ENCODE peak calls at places on chromosomes 5 and 9, in four cellular contexts. L is K562, C is HL-60, R is GM12878. V is an unnamed sample.

GRCh38 chr9:74132986-74133385 is 364.1 kb upstream of the RORB start:
- DNase-seq in L (no peak), C (no peak), R (no peak), V (no peak)

GRCh38 chr9:4515958-4516375 is 25.7 kb downstream of the SLC1A1 start:
- DNase-seq in C (no peak), R (peak), L (no peak), V (no peak)

GRCh38 chr9:4666042-4666699 is at the start of gene SPATA6L:
- DNase-seq in R (no peak), L (no peak), C (peak), V (no peak)

GRCh38 chr9:89952401-89952800 is 347.6 kb downstream of the GADD45G start:
- DNase-seq in L (no peak), C (no peak), R (no peak), V (no peak)

GRCh38 chr5:132069561-132069960 is 4.0 kb upstream of the CSF2 start:
- DNase-seq in C (peak), L (no peak), R (no peak), V (no peak)

GRCh38 chr5:57735754-57736153 is 253.1 kb upstream of the ACTBL2 start:
- DNase-seq in C (no peak), R (no peak), L (no peak), V (no peak)

GRCh38 chr5:145943674-145944121 is 7.3 kb downstream of the SH3RF2 start:
- DNase-seq in L (no peak), R (no peak), C (peak), V (no peak)

GRCh38 chr9:121292051-121292450 is 24.1 kb downstream of the GSN start:
- DNase-seq in C (no peak), L (no peak), R (no peak), V (no peak)

GRCh38 chr9:36152741-36153438 is 16.3 kb upstream of the CCIN start:
- DNase-seq in C (no peak), R (no peak), L (no peak), V (no peak)

GRCh38 chr5:143376911-143377838 is 26.3 kb downstream of the NR3C1 start:
- DNase-seq in C (no peak), L (no peak), R (no peak), V (no peak)

GRCh38 chr5:36638056-36638455 is 31.6 kb downstream of the SLC1A3 start:
- DNase-seq in C (no peak), L (no peak), R (no peak), V (no peak)

GRCh38 chr9:75185585-75186170 is 97.4 kb downstream of the OSTF1 start:
- DNase-seq in L (peak), R (no peak), C (no peak), V (no peak)

DNA sequence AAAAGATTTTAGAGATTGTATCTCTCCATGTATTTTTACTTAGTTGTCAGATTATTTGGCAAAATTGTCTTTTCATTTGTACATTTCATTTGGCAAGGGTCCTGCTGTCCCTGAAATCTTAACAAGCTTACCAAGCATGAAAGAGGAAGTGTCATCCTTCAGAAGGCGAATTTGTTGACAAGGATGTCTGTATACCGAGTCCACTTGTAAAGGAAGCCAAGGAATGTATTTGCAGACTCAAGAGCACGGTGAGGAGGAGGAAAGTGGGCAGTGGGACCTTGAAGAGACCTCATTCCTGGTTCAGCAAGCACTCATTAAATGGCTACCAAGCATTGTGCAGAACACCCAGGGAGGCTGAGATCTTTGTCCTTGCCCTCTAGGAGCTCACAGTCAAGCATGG is 7.5 kb upstream of the OTULINL start:
- DNase-seq in R (no peak), L (no peak), C (no peak), V (no peak)
- TF ChIP-seq SPI1 in R (peak), L (peak), C (peak), V (peak)

GRCh38 chr5:141692919-141693848 is 11.2 kb upstream of the ARAP3 start:
- DNase-seq in L (peak), C (no peak), R (no peak), V (no peak)
- TF ChIP-seq SPI1 in L (no peak), C (no peak), R (no peak), V (no peak)

GRCh38 chr5:54442271-54442670 is 13.2 kb upstream of the HSPB3 start:
- DNase-seq in R (no peak), C (no peak), L (no peak), V (no peak)

GRCh38 chr5:54443264-54443663 is 12.2 kb upstream of the HSPB3 start:
- DNase-seq in L (peak), C (no peak), R (no peak), V (peak)

GRCh38 chr5:54440456-54440893 is 15.0 kb upstream of the HSPB3 start:
- DNase-seq in L (no peak), C (no peak), R (peak), V (no peak)

DNA sequence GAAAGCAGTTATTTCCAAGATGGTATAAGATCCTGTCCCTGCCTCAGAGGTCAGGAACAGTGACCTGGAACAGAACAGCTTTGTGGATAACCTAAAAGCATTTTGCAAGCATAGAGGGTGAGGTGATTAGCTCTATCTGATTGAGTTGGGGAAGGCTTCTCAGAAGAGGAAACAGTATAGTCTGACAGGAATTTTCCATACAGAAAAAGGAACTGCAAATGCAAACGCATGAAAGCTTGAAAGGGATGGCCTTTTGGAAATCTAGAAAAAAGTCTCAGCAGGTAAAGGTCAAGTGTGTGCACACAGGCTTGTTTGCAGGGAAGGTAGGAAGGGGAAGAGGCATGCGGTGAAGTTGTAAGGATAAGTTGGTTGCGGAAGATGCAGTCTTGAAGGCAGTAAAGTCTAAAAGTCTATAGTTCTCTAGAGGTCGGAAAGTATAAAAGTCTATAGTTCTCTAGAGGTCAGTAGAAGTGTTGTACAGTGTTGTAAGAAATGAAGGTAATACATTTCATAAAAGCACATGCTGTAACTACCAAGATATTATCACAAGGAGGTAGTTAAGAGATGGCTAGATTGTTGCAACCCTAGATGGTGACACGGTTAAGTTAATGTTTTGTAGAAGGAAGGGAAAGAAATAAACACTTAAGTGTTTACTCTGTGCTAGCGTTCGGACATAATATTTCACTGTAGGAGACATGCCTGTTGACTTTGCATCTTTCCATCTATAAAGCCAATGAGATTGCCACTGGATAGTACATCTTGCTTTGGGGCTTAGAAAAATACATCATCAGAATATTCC is 16.7 kb upstream of the HSPB3 start:
- DNase-seq in R (no peak), L (no peak), C (no peak), V (no peak)
- TF ChIP-seq SPI1 in R (no peak), L (peak), C (peak), V (peak)

GRCh38 chr9:112752334-112753110 is 2.0 kb downstream of the SNX30 start:
- DNase-seq in L (no peak), R (no peak), C (no peak), V (no peak)
- TF ChIP-seq SPI1 in L (no peak), R (no peak), C (no peak), V (no peak)

GRCh38 chr9:132472199-132472598 is 62.2 kb downstream of the CFAP77 start:
- DNase-seq in C (no peak), L (no peak), R (no peak), V (no peak)
- TF ChIP-seq SPI1 in C (no peak), L (no peak), R (no peak), V (no peak)

V was measured in GM12891.